ENCODE peak calls at places on chromosomes 7 and 10, in six cellular contexts. O is IMR-90; X is tibial nerve; F is ovary; P is CD4-positive, CD25-positive, alpha-beta regulatory T cell; G is sigmoid colon. C is an unnamed sample.
A peak's percentile ranks its signal among the peaks of the same experiment; 100 is the strongest.

GRCh38 chr10:80139290-80139689 is 6.8 kb downstream of the PLAC9 start:
- DNase-seq in O (no peak), X (no peak), F (no peak), P (no peak), G (no peak), C (no peak)

GRCh38 chr10:84432891-84433290 is 104.5 kb downstream of the CCSER2 start:
- DNase-seq in O (peak; percentile 25), X (no peak), F (no peak), P (no peak), G (no peak), C (no peak)

GRCh38 chr10:69242037-69242843 is 22.1 kb downstream of the HKDC1 start:
- DNase-seq in O (no peak), X (no peak), F (no peak), P (no peak), G (no peak), C (no peak)

GRCh38 chr7:82559203-82559805 is 115.7 kb upstream of the CACNA2D1 start:
- DNase-seq in O (no peak), X (no peak), F (no peak), P (no peak), G (no peak), C (no peak)

GRCh38 chr10:104216631-104217030 is 15.5 kb downstream of the CFAP43 start:
- DNase-seq in O (no peak), X (no peak), F (no peak), P (no peak), G (no peak), C (no peak)

GRCh38 chr7:155521007-155521742 is 25.2 kb downstream of the CNPY1 start:
- DNase-seq in O (no peak), X (no peak), F (no peak), P (no peak), G (no peak), C (no peak)

GRCh38 chr10:73991846-73992245 is 6.1 kb upstream of the VCL start:
- DNase-seq in O (no peak), X (no peak), F (no peak), P (peak; percentile 64), G (no peak), C (no peak)

GRCh38 chr7:36719233-36719632 is 5.1 kb downstream of the AOAH start:
- DNase-seq in O (no peak), X (no peak), F (no peak), P (no peak), G (no peak), C (no peak)

GRCh38 chr7:47458057-47458456 is 123.9 kb downstream of the TNS3 start:
- DNase-seq in O (peak; percentile 99), X (peak; percentile 76), F (peak; percentile 84), P (no peak), G (no peak), C (no peak)

GRCh38 chr10:84293574-84294016 is 34.8 kb upstream of the CCSER2 start:
- DNase-seq in O (peak; percentile 15), X (no peak), F (no peak), P (no peak), G (no peak), C (no peak)

GRCh38 chr7:24778543-24779282 is 21.4 kb upstream of the GSDME start:
- DNase-seq in O (peak; percentile 95), X (no peak), F (no peak), P (no peak), G (peak; percentile 70), C (no peak)

GRCh38 chr7:21256310-21256877 is 171.5 kb upstream of the SP4 start:
- DNase-seq in O (peak; percentile 38), X (no peak), F (no peak), P (no peak), G (no peak), C (no peak)

GRCh38 chr10:33117816-33118215 is 159.8 kb upstream of the ITGB1 start:
- DNase-seq in O (no peak), X (no peak), F (no peak), P (peak; percentile 63), G (no peak), C (no peak)

GRCh38 chr7:17598846-17599245 is 300.4 kb downstream of the AHR start:
- DNase-seq in O (peak; percentile 23), X (no peak), F (no peak), P (no peak), G (no peak), C (no peak)

GRCh38 chr10:30324448-30325110 is 24.5 kb downstream of the MTPAP start:
- DNase-seq in O (no peak), X (no peak), F (no peak), P (no peak), G (no peak), C (no peak)

GRCh38 chr7:44244282-44244681 is 43.5 kb downstream of the YKT6 start:
- DNase-seq in O (no peak), X (no peak), F (no peak), P (no peak), G (no peak), C (no peak)

GRCh38 chr10:43943825-43944360 is 295.2 kb upstream of the ZNF32 start:
- DNase-seq in O (no peak), X (no peak), F (no peak), P (no peak), G (no peak), C (no peak)

GRCh38 chr10:85646312-85646711 is 720.3 kb downstream of the GRID1 start:
- DNase-seq in O (no peak), X (no peak), F (no peak), P (no peak), G (no peak), C (peak; percentile 50)

GRCh38 chr10:82609845-82610244 is 734.9 kb downstream of the NRG3 start:
- DNase-seq in O (no peak), X (no peak), F (no peak), P (no peak), G (no peak), C (no peak)

GRCh38 chr7:47371733-47372368 is 210.1 kb downstream of the TNS3 start:
- DNase-seq in O (peak; percentile 65), X (peak; percentile 43), F (peak; percentile 79), P (no peak), G (peak; percentile 88), C (peak; percentile 55)

GRCh38 chr10:91210014-91210413 is 10.4 kb upstream of the PCGF5 start:
- DNase-seq in O (no peak), X (no peak), F (no peak), P (no peak), G (no peak), C (no peak)

GRCh38 chr10:43939939-43940810 is 291.5 kb upstream of the ZNF32 start:
- DNase-seq in O (peak; percentile 46), X (no peak), F (no peak), P (no peak), G (no peak), C (no peak)

GRCh38 chr10:124703372-124703771 is 40.8 kb downstream of the FAM53B start:
- DNase-seq in O (no peak), X (no peak), F (no peak), P (no peak), G (no peak), C (no peak)

GRCh38 chr10:109018892-109019507 is 904.3 kb downstream of the XPNPEP1 start:
- DNase-seq in O (no peak), X (no peak), F (no peak), P (no peak), G (no peak), C (no peak)

GRCh38 chr7:151818674-151819519 is 58.0 kb downstream of the PRKAG2 start:
- DNase-seq in O (no peak), X (no peak), F (no peak), P (no peak), G (no peak), C (no peak)

GRCh38 chr10:13970231-13970966 is 360.3 kb downstream of the FRMD4A start:
- DNase-seq in O (no peak), X (no peak), F (no peak), P (no peak), G (no peak), C (no peak)

GRCh38 chr7:139706837-139707236 is 71.0 kb downstream of the HIPK2 start:
- DNase-seq in O (no peak), X (no peak), F (no peak), P (no peak), G (no peak), C (no peak)

GRCh38 chr7:16345979-16346958 is 75.1 kb downstream of the CRPPA start:
- DNase-seq in O (peak; percentile 58), X (no peak), F (no peak), P (no peak), G (no peak), C (peak; percentile 96)

GRCh38 chr7:122143376-122143750 is 686 bp downstream of the AASS start:
- DNase-seq in O (peak; percentile 19), X (no peak), F (peak; percentile 17), P (no peak), G (peak; percentile 68), C (peak; percentile 44)

GRCh38 chr7:74252893-74253292 is 1.3 kb downstream of the RFC2 start:
- DNase-seq in O (no peak), X (no peak), F (no peak), P (no peak), G (no peak), C (no peak)
- H3K4me3 ChIP-seq in O (no peak overlapping the region), X (no peak overlapping the region), F (no peak overlapping the region), P (peak overlapping the region; percentile 85), G (no peak overlapping the region), C (no peak overlapping the region)

GRCh38 chr10:114233432-114233831 is 5.6 kb upstream of the VWA2 start:
- DNase-seq in O (no peak), X (no peak), F (no peak), P (no peak), G (no peak), C (no peak)

GRCh38 chr10:114234132-114234531 is 4.9 kb upstream of the VWA2 start:
- DNase-seq in O (no peak), X (no peak), F (no peak), P (no peak), G (no peak), C (no peak)

GRCh38 chr10:114232777-114233176 is 6.3 kb upstream of the VWA2 start:
- DNase-seq in O (no peak), X (no peak), F (no peak), P (no peak), G (no peak), C (no peak)

GRCh38 chr10:114223066-114223465 is 16.0 kb upstream of the VWA2 start:
- DNase-seq in O (no peak), X (no peak), F (no peak), P (no peak), G (no peak), C (no peak)

GRCh38 chr10:114228156-114228555 is 10.9 kb upstream of the VWA2 start:
- DNase-seq in O (no peak), X (no peak), F (no peak), P (no peak), G (no peak), C (no peak)
- H3K4me3 ChIP-seq in O (no peak overlapping the region), X (no peak overlapping the region), F (no peak overlapping the region), P (no peak overlapping the region), G (no peak overlapping the region), C (no peak overlapping the region)

GRCh38 chr10:131312261-131312801 is 810 bp upstream of the TCERG1L start:
- DNase-seq in O (no peak), X (no peak), F (peak; percentile 48), P (no peak), G (no peak), C (no peak)
- H3K4me3 ChIP-seq in O (no peak overlapping the region), X (no peak overlapping the region), F (peak overlapping the region; percentile 21), P (no peak overlapping the region), G (peak overlapping the region; percentile 35), C (no peak overlapping the region)

DNA sequence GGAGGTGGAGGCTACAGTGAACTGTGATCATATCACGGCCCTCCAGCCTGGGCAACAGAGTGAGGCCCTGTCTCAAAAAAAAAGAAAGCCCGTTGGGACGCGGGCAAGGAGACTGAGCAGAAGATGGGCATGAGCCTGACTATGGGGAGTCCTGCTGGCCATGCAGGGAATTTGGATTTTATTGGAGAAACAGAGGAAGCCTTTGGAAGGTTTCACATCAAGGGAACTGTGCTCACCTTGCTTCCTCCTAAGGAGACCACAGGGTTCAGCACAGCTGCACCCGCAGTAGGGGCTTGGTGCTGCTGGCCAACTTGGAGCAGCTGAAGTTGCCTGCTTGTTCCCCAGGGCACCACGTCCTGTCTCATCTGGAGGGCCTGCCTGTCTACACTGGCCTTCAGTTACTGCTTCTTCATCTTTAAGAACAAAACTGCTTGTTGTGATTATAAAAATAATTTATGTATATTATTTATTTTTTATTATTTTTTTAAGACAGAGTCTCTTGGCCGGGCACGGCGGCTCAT is 1.5 kb downstream of the IQCE start:
- DNase-seq in O (no peak), X (no peak), F (no peak), P (no peak), G (no peak), C (no peak)
- H3K4me3 ChIP-seq in O (peak overlapping the region; percentile 69), X (peak overlapping the region; percentile 73), F (peak overlapping the region; percentile 71), P (no peak overlapping the region), G (peak overlapping the region; percentile 95), C (no peak overlapping the region)

C was measured in SJSA1.